ENCODE peak calls at places on chromosome 15, in eight cellular contexts. One of them, this sample, is unnamed.

GRCh38 chr15:90895571-90896117 is 7.5 kb upstream of the MAN2A2 start:
- DNase-seq in heart right ventricle: no peak
- DNase-seq in neural progenitor cell: peak; percentile 26
- DNase-seq in heart left ventricle: no peak
- DNase-seq in neuronal stem cell: no peak
- DNase-seq in right cardiac atrium: no peak
- DNase-seq in transverse colon: no peak
- DNase-seq in GM23248: peak; percentile 28
- DNase-seq in this sample: no peak

GRCh38 chr15:80920271-80920699 is 69.3 kb downstream of the MESD start:
- DNase-seq in heart left ventricle: no peak
- DNase-seq in neural progenitor cell: no peak
- DNase-seq in right cardiac atrium: no peak
- DNase-seq in GM23248: no peak
- DNase-seq in neuronal stem cell: no peak
- DNase-seq in heart right ventricle: no peak
- DNase-seq in transverse colon: no peak
- DNase-seq in this sample: no peak

GRCh38 chr15:101647251-101647650 is 4.9 kb downstream of the TM2D3 start:
- DNase-seq in right cardiac atrium: no peak
- DNase-seq in neural progenitor cell: no peak
- DNase-seq in heart left ventricle: no peak
- DNase-seq in transverse colon: no peak
- DNase-seq in neuronal stem cell: no peak
- DNase-seq in heart right ventricle: no peak
- DNase-seq in GM23248: peak; percentile 41
- DNase-seq in this sample: no peak

GRCh38 chr15:42182328-42182901 is 25.7 kb downstream of the VPS39 start:
- DNase-seq in neuronal stem cell: no peak
- DNase-seq in heart left ventricle: no peak
- DNase-seq in transverse colon: no peak
- DNase-seq in heart right ventricle: no peak
- DNase-seq in right cardiac atrium: no peak
- DNase-seq in neural progenitor cell: no peak
- DNase-seq in GM23248: no peak
- DNase-seq in this sample: no peak

GRCh38 chr15:67134577-67135492 is 69.4 kb downstream of the SMAD3 start:
- DNase-seq in heart left ventricle: no peak
- DNase-seq in heart right ventricle: no peak
- DNase-seq in GM23248: no peak
- DNase-seq in neural progenitor cell: no peak
- DNase-seq in right cardiac atrium: no peak
- DNase-seq in transverse colon: no peak
- DNase-seq in neuronal stem cell: no peak
- DNase-seq in this sample: no peak

GRCh38 chr15:63015618-63016017 is 26.9 kb upstream of the TPM1 start:
- DNase-seq in transverse colon: no peak
- DNase-seq in GM23248: peak; percentile 89
- DNase-seq in neuronal stem cell: no peak
- DNase-seq in heart right ventricle: no peak
- DNase-seq in right cardiac atrium: peak; percentile 42
- DNase-seq in neural progenitor cell: no peak
- DNase-seq in heart left ventricle: no peak
- DNase-seq in this sample: peak; percentile 31

GRCh38 chr15:101028772-101029438 is 109.7 kb downstream of the LRRK1 start:
- DNase-seq in neuronal stem cell: no peak
- DNase-seq in GM23248: no peak
- DNase-seq in neural progenitor cell: no peak
- DNase-seq in heart right ventricle: no peak
- DNase-seq in heart left ventricle: no peak
- DNase-seq in right cardiac atrium: no peak
- DNase-seq in transverse colon: peak; percentile 4
- DNase-seq in this sample: peak; percentile 5

GRCh38 chr15:87121357-87121756 is 1041.7 kb downstream of the AGBL1 start:
- DNase-seq in neuronal stem cell: no peak
- DNase-seq in transverse colon: no peak
- DNase-seq in heart right ventricle: no peak
- DNase-seq in right cardiac atrium: no peak
- DNase-seq in GM23248: no peak
- DNase-seq in heart left ventricle: no peak
- DNase-seq in neural progenitor cell: no peak
- DNase-seq in this sample: no peak

GRCh38 chr15:45473068-45473467 is 49.5 kb downstream of the SLC30A4 start:
- DNase-seq in transverse colon: no peak
- DNase-seq in neuronal stem cell: no peak
- DNase-seq in heart right ventricle: no peak
- DNase-seq in heart left ventricle: no peak
- DNase-seq in GM23248: no peak
- DNase-seq in right cardiac atrium: no peak
- DNase-seq in neural progenitor cell: no peak
- DNase-seq in this sample: no peak

GRCh38 chr15:38748710-38749109 is 184.1 kb upstream of the RASGRP1 start:
- DNase-seq in right cardiac atrium: no peak
- DNase-seq in heart left ventricle: no peak
- DNase-seq in heart right ventricle: no peak
- DNase-seq in transverse colon: no peak
- DNase-seq in neural progenitor cell: no peak
- DNase-seq in neuronal stem cell: no peak
- DNase-seq in GM23248: no peak
- DNase-seq in this sample: no peak

GRCh38 chr15:73632670-73633058 is 525 bp downstream of the NPTN start:
- DNase-seq in GM23248: no peak
- DNase-seq in neural progenitor cell: peak; percentile 42
- DNase-seq in right cardiac atrium: no peak
- DNase-seq in heart right ventricle: no peak
- DNase-seq in transverse colon: no peak
- DNase-seq in neuronal stem cell: peak; percentile 27
- DNase-seq in heart left ventricle: no peak
- DNase-seq in this sample: no peak
- H3K4me1 ChIP-seq in GM23248: peaks cover 57% of the 10 kb centered on the region
- H3K4me1 ChIP-seq in neural progenitor cell: peaks cover 29% of the 10 kb centered on the region
- H3K4me1 ChIP-seq in right cardiac atrium: peaks cover 7% of the 10 kb centered on the region
- H3K4me1 ChIP-seq in heart right ventricle: peaks cover 63% of the 10 kb centered on the region
- H3K4me1 ChIP-seq in transverse colon: peaks cover 53% of the 10 kb centered on the region
- H3K4me1 ChIP-seq in neuronal stem cell: peaks cover 26% of the 10 kb centered on the region
- H3K4me1 ChIP-seq in heart left ventricle: peaks cover 61% of the 10 kb centered on the region
- H3K4me1 ChIP-seq in this sample: peaks cover 54% of the 10 kb centered on the region

DNA sequence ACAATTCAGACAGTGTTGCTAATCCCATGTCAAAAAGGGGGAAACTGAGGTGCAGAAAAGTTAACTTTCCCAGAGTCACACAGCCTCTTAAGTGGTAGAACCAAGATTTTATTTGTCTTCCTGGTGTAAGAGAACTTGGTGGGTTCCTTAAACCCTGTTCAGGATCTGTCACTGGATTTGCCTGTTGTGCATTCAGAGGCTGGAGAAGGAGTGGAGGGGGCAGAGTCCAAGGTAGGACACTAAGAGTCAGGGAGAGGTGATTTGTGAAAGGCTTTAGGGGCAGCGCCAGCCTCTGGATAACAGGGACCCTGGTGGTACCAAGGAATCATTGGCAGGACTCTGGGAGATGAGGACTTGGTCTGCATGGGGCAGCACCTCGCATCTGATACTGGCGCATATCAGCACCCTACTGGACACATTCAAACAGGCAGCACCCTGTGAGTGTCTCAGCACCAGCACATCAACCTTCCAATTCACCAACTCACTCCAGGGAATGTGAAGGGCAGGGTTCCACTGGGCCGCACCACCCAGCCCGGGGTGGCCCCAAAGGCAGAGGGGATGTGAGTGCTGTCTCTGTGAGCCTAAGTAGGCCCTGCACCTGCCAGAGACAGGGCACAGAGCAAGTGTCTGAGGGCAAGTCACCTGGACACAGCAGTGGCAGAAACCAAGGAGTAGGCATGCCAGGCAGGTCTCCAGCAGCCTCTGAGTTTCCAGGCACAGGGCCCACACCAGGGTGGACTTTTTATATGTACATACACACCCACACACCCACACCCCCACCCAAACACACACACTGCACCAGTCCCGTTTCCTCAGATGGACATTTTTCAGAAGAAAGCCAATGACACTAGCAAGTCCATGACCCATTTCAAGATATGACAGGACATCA is 71.6 kb downstream of the LIPC start:
- DNase-seq in heart left ventricle: no peak
- DNase-seq in neural progenitor cell: no peak
- DNase-seq in right cardiac atrium: no peak
- DNase-seq in heart right ventricle: no peak
- DNase-seq in transverse colon: no peak
- DNase-seq in neuronal stem cell: no peak
- DNase-seq in GM23248: no peak
- DNase-seq in this sample: no peak
- H3K27ac ChIP-seq in heart left ventricle: no peak overlapping the region
- H3K27ac ChIP-seq in neural progenitor cell: no peak overlapping the region
- H3K27ac ChIP-seq in right cardiac atrium: no peak overlapping the region
- H3K27ac ChIP-seq in heart right ventricle: no peak overlapping the region
- H3K27ac ChIP-seq in transverse colon: no peak overlapping the region
- H3K27ac ChIP-seq in neuronal stem cell: no peak overlapping the region
- H3K27ac ChIP-seq in GM23248: no peak overlapping the region
- H3K27ac ChIP-seq in this sample: no peak overlapping the region

DNA sequence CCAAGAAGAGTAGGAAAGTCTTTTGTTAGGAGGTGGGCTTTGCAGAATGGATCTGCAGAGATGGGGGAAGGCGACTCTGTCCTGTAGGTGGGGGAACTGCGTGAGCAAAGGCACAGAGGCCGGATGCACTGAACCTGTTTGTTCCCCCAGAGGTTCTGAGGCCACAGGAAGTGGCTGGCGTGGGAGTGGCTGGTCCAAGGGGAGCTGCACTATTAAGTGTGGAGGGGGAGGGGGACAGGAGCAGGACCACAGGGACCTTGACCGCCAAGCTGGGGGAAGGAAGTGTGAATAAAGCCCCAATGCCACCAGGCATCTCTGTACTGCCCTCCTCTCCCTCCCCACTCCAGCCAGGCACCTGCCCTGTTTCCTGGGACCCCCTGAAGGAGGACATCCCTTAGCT is 51.8 kb downstream of the CYP11A1 start:
- DNase-seq in GM23248: no peak
- DNase-seq in heart right ventricle: no peak
- DNase-seq in neural progenitor cell: no peak
- DNase-seq in transverse colon: peak; percentile 19
- DNase-seq in neuronal stem cell: no peak
- DNase-seq in heart left ventricle: peak; percentile 55
- DNase-seq in right cardiac atrium: no peak
- DNase-seq in this sample: no peak
- H3K4me1 ChIP-seq in GM23248: peaks cover 32% of the 10 kb centered on the region
- H3K4me1 ChIP-seq in heart right ventricle: peaks cover 61% of the 10 kb centered on the region
- H3K4me1 ChIP-seq in neural progenitor cell: peaks cover 29% of the 10 kb centered on the region
- H3K4me1 ChIP-seq in transverse colon: no peaks in the 10 kb centered on the region
- H3K4me1 ChIP-seq in neuronal stem cell: peaks cover 51% of the 10 kb centered on the region
- H3K4me1 ChIP-seq in heart left ventricle: peaks cover 54% of the 10 kb centered on the region
- H3K4me1 ChIP-seq in right cardiac atrium: peaks cover 7% of the 10 kb centered on the region
- H3K4me1 ChIP-seq in this sample: peaks cover 16% of the 10 kb centered on the region

GRCh38 chr15:48603922-48604321 is 41.6 kb downstream of the FBN1 start:
- DNase-seq in GM23248: peak; percentile 50
- DNase-seq in transverse colon: no peak
- DNase-seq in neural progenitor cell: no peak
- DNase-seq in neuronal stem cell: no peak
- DNase-seq in heart right ventricle: no peak
- DNase-seq in heart left ventricle: no peak
- DNase-seq in right cardiac atrium: no peak
- DNase-seq in this sample: no peak

GRCh38 chr15:48602358-48603122 is 43.0 kb downstream of the FBN1 start:
- DNase-seq in GM23248: peak; percentile 81
- DNase-seq in heart left ventricle: no peak
- DNase-seq in transverse colon: no peak
- DNase-seq in right cardiac atrium: no peak
- DNase-seq in neural progenitor cell: no peak
- DNase-seq in neuronal stem cell: no peak
- DNase-seq in heart right ventricle: no peak
- DNase-seq in this sample: no peak

GRCh38 chr15:48607846-48608245 is 37.7 kb downstream of the FBN1 start:
- DNase-seq in transverse colon: no peak
- DNase-seq in neural progenitor cell: no peak
- DNase-seq in heart right ventricle: no peak
- DNase-seq in right cardiac atrium: no peak
- DNase-seq in GM23248: no peak
- DNase-seq in heart left ventricle: no peak
- DNase-seq in neuronal stem cell: no peak
- DNase-seq in this sample: no peak

GRCh38 chr15:48603123-48603500 is 42.4 kb downstream of the FBN1 start:
- DNase-seq in transverse colon: no peak
- DNase-seq in right cardiac atrium: no peak
- DNase-seq in GM23248: peak; percentile 24
- DNase-seq in neuronal stem cell: no peak
- DNase-seq in neural progenitor cell: no peak
- DNase-seq in heart right ventricle: no peak
- DNase-seq in heart left ventricle: no peak
- DNase-seq in this sample: no peak

DNA sequence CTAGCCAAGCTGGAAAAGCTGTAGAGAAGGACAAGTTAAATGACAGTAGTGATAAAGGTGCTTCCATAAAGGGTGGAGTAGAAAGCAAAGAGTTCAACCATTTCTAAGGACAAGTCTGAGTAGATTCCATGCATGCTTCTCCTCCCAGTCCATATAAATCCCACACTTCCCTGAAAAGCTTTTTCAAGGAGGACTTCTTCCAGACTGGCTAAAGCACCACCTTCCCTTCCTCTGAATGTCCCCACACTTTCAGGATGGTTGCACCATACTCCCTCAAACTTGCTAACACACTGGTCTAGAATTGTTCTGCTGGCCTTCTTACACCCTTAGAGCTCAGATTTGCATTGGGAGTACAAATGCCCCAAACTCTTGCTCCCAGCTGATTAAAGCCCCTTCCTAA is 40.9 kb downstream of the FBN1 start:
- DNase-seq in neuronal stem cell: no peak
- DNase-seq in right cardiac atrium: no peak
- DNase-seq in neural progenitor cell: no peak
- DNase-seq in heart right ventricle: no peak
- DNase-seq in transverse colon: no peak
- DNase-seq in heart left ventricle: no peak
- DNase-seq in GM23248: peak; percentile 45
- DNase-seq in this sample: no peak
- H3K27ac ChIP-seq in neuronal stem cell: no peak overlapping the region
- H3K27ac ChIP-seq in right cardiac atrium: no peak overlapping the region
- H3K27ac ChIP-seq in neural progenitor cell: no peak overlapping the region
- H3K27ac ChIP-seq in heart right ventricle: no peak overlapping the region
- H3K27ac ChIP-seq in transverse colon: no peak overlapping the region
- H3K27ac ChIP-seq in heart left ventricle: peak overlapping the region; percentile 61
- H3K27ac ChIP-seq in GM23248: peak overlapping the region; percentile 82
- H3K27ac ChIP-seq in this sample: no peak overlapping the region

DNA sequence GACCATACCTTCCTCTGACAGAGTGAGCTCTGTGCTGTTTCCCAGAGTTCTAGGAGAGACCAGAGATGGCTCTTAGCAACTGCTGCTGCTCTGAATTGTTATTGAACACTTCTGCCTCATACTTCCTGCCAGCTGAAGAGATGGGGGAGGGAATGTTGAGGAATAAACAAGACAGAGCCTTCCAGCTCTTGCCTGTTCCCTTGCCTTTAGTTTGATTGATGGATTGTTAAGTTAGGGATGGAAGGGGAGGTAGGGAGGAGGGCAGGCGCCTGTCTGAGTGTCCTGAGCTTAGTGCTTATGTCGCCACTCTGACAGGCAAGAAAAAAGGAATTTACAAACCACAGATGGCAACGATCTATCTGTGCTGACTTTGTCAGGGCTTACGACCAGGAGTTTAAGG is 42.8 kb downstream of the ZNF609 start:
- DNase-seq in heart left ventricle: no peak
- DNase-seq in right cardiac atrium: no peak
- DNase-seq in neural progenitor cell: no peak
- DNase-seq in neuronal stem cell: no peak
- DNase-seq in heart right ventricle: no peak
- DNase-seq in transverse colon: no peak
- DNase-seq in GM23248: peak; percentile 59
- DNase-seq in this sample: no peak
- H3K4me1 ChIP-seq in heart left ventricle: peaks cover 64% of the 10 kb centered on the region
- H3K4me1 ChIP-seq in right cardiac atrium: peaks cover 19% of the 10 kb centered on the region
- H3K4me1 ChIP-seq in neural progenitor cell: no peaks in the 10 kb centered on the region
- H3K4me1 ChIP-seq in neuronal stem cell: peaks cover 28% of the 10 kb centered on the region
- H3K4me1 ChIP-seq in heart right ventricle: peaks cover 55% of the 10 kb centered on the region
- H3K4me1 ChIP-seq in transverse colon: peaks cover 40% of the 10 kb centered on the region
- H3K4me1 ChIP-seq in GM23248: peaks cover 40% of the 10 kb centered on the region
- H3K4me1 ChIP-seq in this sample: peaks cover 41% of the 10 kb centered on the region